ENCODE peak calls at places on chromosomes 1 and 21, in nine cellular contexts. U is activated CD4-positive, alpha-beta memory T cell treated with anti-CD3 and anti-CD28 coated beads for 36 hours; B is central memory CD8-positive, alpha-beta T cell; J is fibroblast of the conjunctiva; C is NCI-H1436; L is activated T-helper 9 cell treated with anti-CD3 and anti-CD28 coated beads, Interleukin-2, amount 50 U/mL, for 16 hours; D is effector memory CD8-positive, alpha-beta T cell; R is HEK293T; X is IMR-90. F is an unnamed sample.

GRCh38 chr1:200880212-200880611 is 7.4 kb downstream of the GPR25 start:
- DNase-seq in U (peak; percentile 71), B (no peak), J (no peak), C (no peak), L (no peak), D (no peak), R (no peak), X (no peak), F (no peak)

GRCh38 chr1:61459345-61459744 is 265.6 kb downstream of the TM2D1 start:
- DNase-seq in U (no peak), B (no peak), J (no peak), C (no peak), L (no peak), D (no peak), R (no peak), X (no peak), F (no peak)

GRCh38 chr1:114011796-114012195 is 32.5 kb downstream of the OLFML3 start:
- DNase-seq in U (no peak), B (no peak), J (no peak), C (no peak), L (no peak), D (no peak), R (no peak), X (no peak), F (no peak)

GRCh38 chr1:16248603-16249534 is 11.9 kb upstream of the CPLANE2 start:
- DNase-seq in U (no peak), B (no peak), J (peak; percentile 90), C (peak; percentile 90), L (no peak), D (no peak), R (peak; percentile 33), X (peak; percentile 87), F (peak; percentile 96)

GRCh38 chr1:232648316-232648715 is 18.4 kb upstream of the SIPA1L2 start:
- DNase-seq in U (no peak), B (no peak), J (no peak), C (no peak), L (no peak), D (no peak), R (no peak), X (no peak), F (no peak)

GRCh38 chr1:116226017-116226416 is 114.8 kb downstream of the MAB21L3 start:
- DNase-seq in U (no peak), B (no peak), J (no peak), C (no peak), L (no peak), D (no peak), R (no peak), X (no peak), F (no peak)

GRCh38 chr1:212982430-212983152 is 32.2 kb downstream of the VASH2 start:
- DNase-seq in U (no peak), B (no peak), J (no peak), C (peak; percentile 7), L (no peak), D (no peak), R (no peak), X (peak; percentile 13), F (peak; percentile 35)

GRCh38 chr1:7468248-7468647 is 302.8 kb upstream of the VAMP3 start:
- DNase-seq in U (no peak), B (no peak), J (no peak), C (no peak), L (no peak), D (no peak), R (no peak), X (no peak), F (no peak)

GRCh38 chr1:7230896-7231210 is 445.6 kb downstream of the CAMTA1 start:
- DNase-seq in U (no peak), B (no peak), J (no peak), C (no peak), L (no peak), D (no peak), R (no peak), X (no peak), F (no peak)

GRCh38 chr1:158025576-158026230 is 32.3 kb downstream of the KIRREL1 start:
- DNase-seq in U (no peak), B (no peak), J (no peak), C (no peak), L (no peak), D (no peak), R (no peak), X (no peak), F (no peak)

GRCh38 chr1:155091071-155092051 is 12.7 kb downstream of the EFNA3 start:
- DNase-seq in U (peak; percentile 87), B (peak; percentile 57), J (peak; percentile 45), C (peak; percentile 66), L (peak; percentile 70), D (peak; percentile 76), R (peak; percentile 92), X (peak; percentile 54), F (peak; percentile 74)

GRCh38 chr1:212884592-212884991 is 26.5 kb downstream of the FLVCR1 start:
- DNase-seq in U (no peak), B (no peak), J (no peak), C (no peak), L (no peak), D (no peak), R (no peak), X (no peak), F (no peak)

GRCh38 chr1:150065184-150065871 is 2.2 kb upstream of the VPS45 start:
- DNase-seq in U (no peak), B (no peak), J (no peak), C (no peak), L (no peak), D (no peak), R (no peak), X (peak; percentile 70), F (no peak)

GRCh38 chr1:181128592-181129497 is 40.3 kb downstream of the IER5 start:
- DNase-seq in U (no peak), B (no peak), J (no peak), C (no peak), L (no peak), D (no peak), R (no peak), X (no peak), F (no peak)

GRCh38 chr1:7042322-7043231 is 257.3 kb downstream of the CAMTA1 start:
- DNase-seq in U (no peak), B (no peak), J (no peak), C (peak; percentile 42), L (no peak), D (no peak), R (peak; percentile 38), X (peak; percentile 57), F (peak; percentile 43)

GRCh38 chr1:19643602-19644419 is at the start of gene NBL1:
- DNase-seq in U (peak; percentile 78), B (peak; percentile 59), J (no peak), C (peak; percentile 19), L (peak; percentile 61), D (peak; percentile 63), R (peak; percentile 57), X (peak; percentile 54), F (peak; percentile 5)

GRCh38 chr1:165836664-165837482 is 9.5 kb downstream of the UCK2 start:
- DNase-seq in U (no peak), B (no peak), J (no peak), C (no peak), L (no peak), D (no peak), R (no peak), X (no peak), F (no peak)

GRCh38 chr21:45469273-45470086 is 64.5 kb downstream of the COL18A1 start:
- DNase-seq in U (no peak), B (no peak), J (no peak), C (no peak), L (no peak), D (no peak), R (no peak), X (no peak), F (no peak)

GRCh38 chr1:19676438-19676922 is 11.8 kb downstream of the HTR6 start:
- DNase-seq in U (peak; percentile 31), B (no peak), J (peak; percentile 18), C (no peak), L (no peak), D (no peak), R (peak; percentile 53), X (peak; percentile 59), F (no peak)

GRCh38 chr21:35963920-35964451 is 96.3 kb downstream of the SETD4 start:
- DNase-seq in U (no peak), B (no peak), J (no peak), C (no peak), L (no peak), D (no peak), R (no peak), X (peak; percentile 1), F (no peak)

GRCh38 chr1:116335847-116336246 is 37.2 kb upstream of the ATP1A1 start:
- DNase-seq in U (no peak), B (no peak), J (no peak), C (no peak), L (no peak), D (no peak), R (no peak), X (no peak), F (no peak)

GRCh38 chr1:230509281-230509977 is 83.3 kb upstream of the PGBD5 start:
- DNase-seq in U (peak; percentile 10), B (no peak), J (peak; percentile 18), C (no peak), L (no peak), D (no peak), R (no peak), X (peak; percentile 82), F (no peak)

GRCh38 chr1:9384751-9385245 is 92.1 kb downstream of the SPSB1 start:
- DNase-seq in U (no peak), B (no peak), J (no peak), C (no peak), L (no peak), D (no peak), R (no peak), X (no peak), F (no peak)

GRCh38 chr1:109776911-109777310 is 13.2 kb upstream of the EPS8L3 start:
- DNase-seq in U (peak; percentile 88), B (peak; percentile 62), J (peak; percentile 68), C (peak; percentile 79), L (peak; percentile 65), D (peak; percentile 73), R (peak; percentile 89), X (peak; percentile 78), F (peak; percentile 73)

GRCh38 chr1:151887028-151887427 is 22.3 kb downstream of the THEM4 start:
- DNase-seq in U (no peak), B (no peak), J (peak; percentile 59), C (no peak), L (no peak), D (no peak), R (no peak), X (peak; percentile 64), F (no peak)

GRCh38 chr1:78619029-78619428 is 1.2 kb upstream of the IFI44L start:
- DNase-seq in U (no peak), B (no peak), J (no peak), C (no peak), L (no peak), D (no peak), R (no peak), X (no peak), F (no peak)

GRCh38 chr21:27110956-27111355 is 144.1 kb upstream of the ADAMTS5 start:
- DNase-seq in U (no peak), B (no peak), J (no peak), C (no peak), L (no peak), D (no peak), R (no peak), X (no peak), F (no peak)

GRCh38 chr1:29555043-29555620 is 318.8 kb downstream of the PTPRU start:
- DNase-seq in U (no peak), B (no peak), J (no peak), C (no peak), L (no peak), D (no peak), R (no peak), X (no peak), F (no peak)

GRCh38 chr1:117644696-117645311 is 39.0 kb downstream of the TENT5C start:
- DNase-seq in U (no peak), B (no peak), J (no peak), C (no peak), L (no peak), D (peak; percentile 39), R (no peak), X (no peak), F (no peak)

F was measured in NCI-H1105.